ENCODE peak calls at places on chromosomes 3 and 15, in four cellular contexts. O is hepatocyte, P is mammary epithelial cell, S is HCT116. Y is an unnamed sample.

GRCh38 chr15:91522609-91523332 is 330.7 kb upstream of the SLCO3A1 start:
- DNase-seq in S (no peak), O (no peak), P (peak; percentile 66), Y (peak; percentile 51)

GRCh38 chr3:14336414-14337285 is 65.8 kb upstream of the SLC6A6 start:
- DNase-seq in P (no peak), O (peak; percentile 58), S (no peak), Y (no peak)

GRCh38 chr3:155339052-155339451 is 45.6 kb upstream of the STRIT1 start:
- DNase-seq in O (peak; percentile 31), S (no peak), P (no peak), Y (no peak)

GRCh38 chr3:24608701-24609387 is 114.2 kb upstream of the THRB start:
- DNase-seq in S (no peak), O (no peak), P (no peak), Y (no peak)

GRCh38 chr3:3628676-3629328 is 170.4 kb upstream of the LRRN1 start:
- DNase-seq in S (no peak), O (no peak), P (no peak), Y (no peak)

GRCh38 chr3:156010829-156011228 is 109.5 kb upstream of the KCNAB1 start:
- DNase-seq in O (peak; percentile 50), P (no peak), S (peak; percentile 12), Y (peak; percentile 18)

GRCh38 chr3:30342319-30343060 is 263.9 kb upstream of the TGFBR2 start:
- DNase-seq in S (peak; percentile 89), O (peak; percentile 77), P (peak; percentile 97), Y (peak; percentile 65)

GRCh38 chr3:9180764-9181117 is 68.7 kb downstream of the SRGAP3 start:
- DNase-seq in O (no peak), P (no peak), S (no peak), Y (no peak)

GRCh38 chr3:31448882-31449243 is 83.9 kb upstream of the STT3B start:
- DNase-seq in O (no peak), P (no peak), S (no peak), Y (no peak)

GRCh38 chr3:23723930-23724329 is 81.8 kb upstream of the UBE2E1 start:
- DNase-seq in S (no peak), P (no peak), O (no peak), Y (no peak)

GRCh38 chr15:88256261-88257230 is at the start of gene NTRK3:
- DNase-seq in O (peak; percentile 38), P (peak; percentile 7), S (no peak), Y (peak; percentile 33)

GRCh38 chr3:169661567-169662214 is 1.8 kb downstream of the MECOM start:
- DNase-seq in O (peak; percentile 64), P (peak; percentile 46), S (no peak), Y (peak; percentile 52)

GRCh38 chr3:185961675-185962232 is 23.9 kb upstream of the TRA2B start:
- DNase-seq in P (no peak), S (no peak), O (no peak), Y (no peak)

GRCh38 chr15:59174846-59175831 is 31.5 kb upstream of the LDHAL6B start:
- DNase-seq in S (peak; percentile 74), O (peak; percentile 81), P (peak; percentile 67), Y (peak; percentile 70)

GRCh38 chr3:98657429-98657828 is 64.0 kb upstream of the CPOX start:
- DNase-seq in S (peak; percentile 15), O (peak; percentile 65), P (peak; percentile 24), Y (peak; percentile 3)

GRCh38 chr3:133747907-133748639 is 1.9 kb downstream of the TF start:
- DNase-seq in P (no peak), S (no peak), O (no peak), Y (no peak)

GRCh38 chr15:26682765-26683164 is 90.1 kb downstream of the GABRB3 start:
- DNase-seq in O (no peak), S (no peak), P (no peak), Y (no peak)

GRCh38 chr15:59232476-59232875 is 25.8 kb downstream of the LDHAL6B start:
- DNase-seq in O (no peak), P (peak; percentile 73), S (no peak), Y (no peak)

GRCh38 chr3:8822141-8822540 is 52.7 kb upstream of the OXTR start:
- DNase-seq in P (peak; percentile 51), S (no peak), O (no peak), Y (no peak)

GRCh38 chr15:62940755-62941361 is 101.7 kb upstream of the TPM1 start:
- DNase-seq in S (no peak), P (peak; percentile 95), O (peak; percentile 65), Y (no peak)

GRCh38 chr3:119794401-119794800 is 12.5 kb downstream of the NR1I2 start:
- DNase-seq in O (no peak), S (no peak), P (no peak), Y (no peak)

GRCh38 chr3:51343918-51344687 is 41.0 kb upstream of the MANF start:
- DNase-seq in P (peak; percentile 81), O (peak; percentile 44), S (peak; percentile 53), Y (no peak)

GRCh38 chr15:37109952-37110630 is 9.7 kb upstream of the MEIS2 start:
- DNase-seq in S (no peak), O (no peak), P (no peak), Y (peak; percentile 15)

GRCh38 chr3:112464264-112464663 is 35.0 kb downstream of the BTLA start:
- DNase-seq in O (no peak), P (no peak), S (no peak), Y (no peak)

GRCh38 chr3:172530566-172530965 is 7.3 kb upstream of the TNFSF10 start:
- DNase-seq in P (no peak), O (no peak), S (no peak), Y (no peak)

GRCh38 chr3:195895900-195896360 is 12.4 kb downstream of the TNK2 start:
- DNase-seq in S (no peak), O (peak; percentile 70), P (peak; percentile 51), Y (peak; percentile 65)

GRCh38 chr3:17707813-17708543 is 34.5 kb downstream of the TBC1D5 start:
- DNase-seq in S (no peak), O (no peak), P (no peak), Y (no peak)

GRCh38 chr15:84702961-84703482 is 12.9 kb downstream of the SEC11A start:
- DNase-seq in O (peak; percentile 7), P (no peak), S (no peak), Y (no peak)

GRCh38 chr3:21914451-21914850 is 163.4 kb upstream of the ZNF385D start:
- DNase-seq in S (no peak), P (no peak), O (no peak), Y (no peak)

GRCh38 chr15:68608206-68608843 is 29.5 kb downstream of the CORO2B start:
- DNase-seq in O (peak; percentile 50), P (no peak), S (no peak), Y (no peak)

GRCh38 chr3:409011-409410 is 212.4 kb downstream of the CHL1 start:
- DNase-seq in S (no peak), P (no peak), O (no peak), Y (no peak)

GRCh38 chr3:42704136-42704841 is 1.7 kb upstream of the HHATL start:
- DNase-seq in O (no peak), S (no peak), P (no peak), Y (no peak)

GRCh38 chr3:36075491-36075890 is 304.8 kb upstream of the STAC start:
- DNase-seq in P (peak; percentile 2), S (no peak), O (no peak), Y (no peak)

GRCh38 chr15:25596644-25597562 is 158.1 kb upstream of the UBE3A start:
- DNase-seq in O (peak; percentile 13), P (no peak), S (no peak), Y (no peak)

GRCh38 chr15:25600751-25601150 is 161.9 kb upstream of the UBE3A start:
- DNase-seq in P (no peak), S (no peak), O (no peak), Y (no peak)

GRCh38 chr15:25597576-25597975 is 158.8 kb upstream of the UBE3A start:
- DNase-seq in P (no peak), S (no peak), O (no peak), Y (no peak)
- H3K4me3 ChIP-seq in P (no peak overlapping the region), S (no peak overlapping the region), O (no peak overlapping the region), Y (no peak overlapping the region)

GRCh38 chr3:13282986-13283876 is 136.9 kb downstream of the NUP210 start:
- DNase-seq in S (peak; percentile 18), P (peak; percentile 5), O (peak; percentile 52), Y (peak; percentile 19)

GRCh38 chr3:13280856-13281656 is 139.1 kb downstream of the NUP210 start:
- DNase-seq in P (no peak), S (no peak), O (no peak), Y (no peak)

GRCh38 chr3:13280122-13280790 is 139.9 kb downstream of the NUP210 start:
- DNase-seq in P (no peak), S (no peak), O (no peak), Y (no peak)

GRCh38 chr3:13282528-13282985 is 137.6 kb downstream of the NUP210 start:
- DNase-seq in O (peak; percentile 38), S (no peak), P (no peak), Y (no peak)

GRCh38 chr3:13281657-13282527 is 138.2 kb downstream of the NUP210 start:
- DNase-seq in S (no peak), O (no peak), P (no peak), Y (no peak)
- TF ChIP-seq EZH2 in S (no peak), O (peak; percentile 66), P (peak; percentile 84), Y (peak; percentile 89)

GRCh38 chr3:33440328-33440577 is at the start of gene UBP1:
- DNase-seq in S (no peak), P (no peak), O (peak; percentile 100), Y (no peak)

GRCh38 chr3:33439421-33440327 is 531 bp downstream of the UBP1 start:
- DNase-seq in P (peak; percentile 51), S (no peak), O (peak; percentile 90), Y (peak; percentile 64)

GRCh38 chr3:33438871-33439270 is 1.3 kb downstream of the UBP1 start:
- DNase-seq in P (no peak), S (no peak), O (no peak), Y (peak; percentile 56)

GRCh38 chr3:33438284-33438668 is 1.9 kb downstream of the UBP1 start:
- DNase-seq in P (peak; percentile 58), S (no peak), O (peak; percentile 14), Y (peak; percentile 47)

GRCh38 chr3:33437556-33438283 is 2.5 kb downstream of the UBP1 start:
- DNase-seq in O (peak; percentile 48), P (peak; percentile 52), S (no peak), Y (peak; percentile 19)
- H3K4me1 ChIP-seq in O (peaks cover 6% of the 10 kb centered on the region), P (peaks cover 21% of the 10 kb centered on the region), S (peaks cover 21% of the 10 kb centered on the region), Y (peaks cover 20% of the 10 kb centered on the region)

GRCh38 chr3:52892625-52893311 is 4.6 kb downstream of the STIMATE start:
- DNase-seq in S (no peak), O (no peak), P (no peak), Y (no peak)

GRCh38 chr3:52891164-52891563 is 6.2 kb downstream of the STIMATE start:
- DNase-seq in O (no peak), P (no peak), S (no peak), Y (no peak)

GRCh38 chr3:52892290-52892624 is 5.1 kb downstream of the STIMATE start:
- DNase-seq in P (no peak), S (no peak), O (no peak), Y (no peak)

GRCh38 chr3:52890735-52891134 is 6.6 kb downstream of the STIMATE start:
- DNase-seq in O (no peak), P (no peak), S (no peak), Y (no peak)

DNA sequence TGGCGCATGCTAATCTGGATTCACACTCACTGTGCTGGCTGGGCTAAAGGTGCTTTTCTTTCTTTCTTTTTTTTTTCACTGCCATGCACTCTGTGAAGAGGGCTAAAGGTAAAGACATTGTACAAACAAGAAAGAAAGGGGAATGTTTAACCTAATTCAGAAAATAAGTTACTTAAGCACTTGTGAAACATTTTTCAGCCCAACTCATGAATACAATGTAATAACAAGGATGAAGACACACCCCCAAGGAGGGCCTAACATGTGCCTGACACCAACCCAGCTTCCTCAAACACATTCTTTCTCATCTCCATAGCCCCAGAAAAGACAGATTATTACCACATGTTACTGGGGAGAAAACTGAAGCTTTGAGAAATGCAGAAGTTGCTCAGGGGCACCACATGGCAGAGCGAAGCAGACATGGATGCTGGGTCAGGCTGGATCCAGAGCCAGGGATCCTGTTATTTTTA is 5.7 kb downstream of the STIMATE start:
- DNase-seq in P (no peak), O (peak; percentile 63), S (no peak), Y (no peak)
- H3K4me3 ChIP-seq in P (no peak overlapping the region), O (no peak overlapping the region), S (no peak overlapping the region), Y (no peak overlapping the region)